ENCODE peak calls at places on chromosomes 5 and 9, in eight cellular contexts. D is mucosa of descending colon, V is left lung, A is PC-3, S is heart right ventricle, M is right lobe of liver, Q is psoas muscle, Z is RWPE2. J is an unnamed sample. For H3K4me1, the result is how much of the 10 kb centered on the place peaks cover.

GRCh38 chr9:87643111-87643650 is 82.7 kb upstream of the CTSL start:
- ATAC-seq in D (no peak), V (peak), A (no peak), S (no peak), M (peak), Q (no peak), Z (no peak), J (no peak)

GRCh38 chr9:70519912-70520724 is 105.7 kb upstream of the KLF9 start:
- ATAC-seq in D (no peak), V (no peak), A (no peak), S (no peak), M (no peak), Q (no peak), Z (no peak), J (no peak)

GRCh38 chr5:168364738-168365550 is 73.5 kb downstream of the WWC1 start:
- ATAC-seq in D (peak), V (peak), A (peak), S (no peak), M (peak), Q (no peak), Z (peak), J (no peak)

GRCh38 chr5:143714629-143715028 is 97.3 kb upstream of the HMHB1 start:
- ATAC-seq in D (no peak), V (peak), A (no peak), S (no peak), M (no peak), Q (no peak), Z (no peak), J (peak)

GRCh38 chr5:51397996-51398395 is 14.7 kb downstream of the ISL1 start:
- ATAC-seq in D (no peak), V (no peak), A (no peak), S (no peak), M (no peak), Q (no peak), Z (no peak), J (no peak)

GRCh38 chr9:36445800-36446361 is 45.8 kb upstream of the RNF38 start:
- ATAC-seq in D (peak), V (peak), A (no peak), S (no peak), M (no peak), Q (no peak), Z (no peak), J (no peak)

GRCh38 chr9:91933556-91934352 is 16.3 kb downstream of the ROR2 start:
- ATAC-seq in D (no peak), V (no peak), A (no peak), S (no peak), M (no peak), Q (no peak), Z (no peak), J (no peak)

GRCh38 chr9:99831857-99832557 is 10.3 kb downstream of the NR4A3 start:
- ATAC-seq in D (no peak), V (no peak), A (no peak), S (no peak), M (no peak), Q (no peak), Z (no peak), J (no peak)

GRCh38 chr5:65081071-65081470 is 312.3 kb downstream of the CWC27 start:
- ATAC-seq in D (no peak), V (no peak), A (no peak), S (no peak), M (no peak), Q (no peak), Z (no peak), J (no peak)

GRCh38 chr9:22683393-22684075 is 236.9 kb downstream of the DMRTA1 start:
- ATAC-seq in D (no peak), V (peak), A (peak), S (no peak), M (no peak), Q (peak), Z (peak), J (peak)

GRCh38 chr9:124257070-124257864 is 482 bp upstream of the NEK6 start:
- ATAC-seq in D (no peak), V (no peak), A (no peak), S (no peak), M (no peak), Q (no peak), Z (no peak), J (no peak)

GRCh38 chr9:124258765-124259272 is 1.1 kb downstream of the NEK6 start:
- ATAC-seq in D (peak), V (peak), A (peak), S (peak), M (peak), Q (peak), Z (peak), J (no peak)

GRCh38 chr9:124256517-124257069 is 1.2 kb upstream of the NEK6 start:
- ATAC-seq in D (no peak), V (peak), A (peak), S (no peak), M (no peak), Q (no peak), Z (peak), J (no peak)

GRCh38 chr9:124259273-124260078 is 1.7 kb downstream of the NEK6 start:
- ATAC-seq in D (peak), V (peak), A (peak), S (peak), M (peak), Q (peak), Z (peak), J (peak)

DNA sequence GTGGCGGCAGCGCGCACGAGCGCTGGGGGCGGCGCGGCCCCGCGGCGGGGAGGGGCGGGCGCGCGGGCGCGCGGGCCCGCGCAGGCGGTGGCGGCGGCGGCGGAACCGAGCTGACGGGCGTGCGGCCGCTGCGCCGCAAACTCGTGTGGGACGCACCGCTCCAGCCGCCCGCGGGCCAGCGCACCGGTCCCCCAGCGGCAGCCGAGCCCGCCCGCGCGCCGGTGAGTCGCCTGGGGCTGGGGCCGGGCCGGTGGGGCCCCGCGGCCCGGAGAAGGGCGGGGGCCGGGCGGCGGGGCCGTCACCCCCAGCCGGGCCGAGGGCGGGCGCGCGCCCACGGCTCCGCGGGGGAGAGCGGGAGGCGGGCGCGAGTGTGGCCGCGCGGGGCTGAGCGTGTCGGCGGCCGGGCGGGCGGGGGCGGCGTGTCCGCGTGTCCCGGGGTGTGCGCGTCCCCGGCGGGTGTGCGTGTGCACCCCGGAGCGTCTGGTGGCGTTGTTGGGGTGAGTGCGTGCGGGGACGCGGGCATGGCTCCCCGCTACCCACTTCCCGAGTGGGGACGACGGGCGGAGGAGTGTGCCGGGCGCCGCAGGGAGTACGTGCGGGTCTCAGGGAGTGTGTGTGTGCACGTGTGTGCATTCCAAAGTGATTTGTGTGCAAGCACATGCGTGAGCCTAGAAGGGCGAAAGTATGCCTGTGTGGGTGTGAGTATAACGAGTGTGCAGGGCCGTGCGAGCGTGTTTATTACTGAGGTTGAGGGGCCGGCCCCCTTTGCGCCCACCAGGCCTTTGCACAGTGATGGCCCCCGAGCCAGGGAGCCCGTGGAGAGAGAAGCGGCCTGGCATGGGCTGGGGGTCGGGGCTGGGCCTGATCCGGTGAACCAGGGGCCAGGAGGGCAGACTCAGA is at the start of gene NEK6:
- ATAC-seq in D (peak), V (peak), A (peak), S (peak), M (peak), Q (peak), Z (peak), J (peak)
- H3K4me1 ChIP-seq in D (under half), V (under half), A (under half), S (under half), M (under half), Q (under half), Z (under half), J (half or more)

DNA sequence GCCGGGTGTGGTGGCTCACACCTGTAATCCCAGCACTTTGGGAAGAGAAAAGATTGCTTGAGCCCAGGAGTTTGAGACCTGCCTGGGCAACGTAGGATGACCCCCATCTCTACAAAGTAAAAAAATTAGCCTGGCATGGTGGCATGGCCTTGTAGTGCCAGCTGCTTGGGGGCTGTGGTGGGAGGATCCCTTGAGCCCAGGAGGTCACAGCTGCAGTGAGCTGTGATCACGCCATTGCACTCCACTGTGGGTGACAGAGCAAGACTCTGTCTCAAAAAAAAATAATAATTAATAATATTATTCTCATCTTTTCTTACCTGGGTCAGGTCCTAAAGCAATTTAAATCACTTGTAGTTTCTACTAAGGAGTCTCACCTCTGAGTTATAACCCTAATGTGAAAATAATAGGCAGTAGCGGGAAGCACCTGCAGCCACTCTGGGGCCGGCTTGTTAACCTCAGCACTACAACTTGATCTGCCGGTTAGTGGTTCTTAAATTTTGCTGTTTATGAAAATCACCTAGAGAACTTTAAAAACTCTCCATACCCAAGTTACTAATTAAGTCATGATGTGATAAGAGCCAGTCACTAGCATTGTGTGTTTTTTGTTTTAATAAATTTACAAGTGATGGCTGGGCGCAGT is 29.4 kb upstream of the PCAT7 start:
- ATAC-seq in D (no peak), V (no peak), A (no peak), S (no peak), M (no peak), Q (no peak), Z (no peak), J (no peak)
- H3K4me1 ChIP-seq in D (under half), V (under half), A (under half), S (under half), M (under half), Q (under half), Z (under half), J (under half)

GRCh38 chr5:14171091-14171490 is 27.9 kb downstream of the TRIO start:
- ATAC-seq in D (no peak), V (no peak), A (no peak), S (no peak), M (no peak), Q (no peak), Z (no peak), J (no peak)
- H3K4me1 ChIP-seq in D (under half), V (under half), A (half or more), S (under half), M (under half), Q (half or more), Z (half or more), J (under half)

DNA sequence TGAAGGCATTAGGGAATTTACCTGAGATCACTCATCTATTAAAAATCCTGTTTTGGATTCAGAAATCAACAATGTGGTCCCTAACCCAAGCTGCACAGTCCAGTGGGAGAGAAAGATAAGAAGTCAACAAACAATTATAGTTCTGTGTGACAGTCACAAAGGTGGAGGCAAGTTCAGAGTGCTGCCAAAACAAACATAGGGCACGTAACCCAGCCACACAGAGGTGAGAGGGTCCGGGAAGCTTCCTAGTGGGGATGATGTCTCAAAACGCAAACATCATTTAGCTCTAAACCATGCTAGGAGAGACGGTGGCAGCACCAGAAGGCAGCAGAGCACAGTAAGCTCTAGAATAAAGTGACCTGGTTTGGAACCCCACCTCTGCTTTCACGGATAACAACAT is 158.9 kb downstream of the MAPKAP1 start:
- ATAC-seq in D (peak), V (no peak), A (no peak), S (no peak), M (peak), Q (no peak), Z (no peak), J (no peak)
- H3K4me1 ChIP-seq in D (under half), V (under half), A (under half), S (under half), M (under half), Q (under half), Z (under half), J (under half)

DNA sequence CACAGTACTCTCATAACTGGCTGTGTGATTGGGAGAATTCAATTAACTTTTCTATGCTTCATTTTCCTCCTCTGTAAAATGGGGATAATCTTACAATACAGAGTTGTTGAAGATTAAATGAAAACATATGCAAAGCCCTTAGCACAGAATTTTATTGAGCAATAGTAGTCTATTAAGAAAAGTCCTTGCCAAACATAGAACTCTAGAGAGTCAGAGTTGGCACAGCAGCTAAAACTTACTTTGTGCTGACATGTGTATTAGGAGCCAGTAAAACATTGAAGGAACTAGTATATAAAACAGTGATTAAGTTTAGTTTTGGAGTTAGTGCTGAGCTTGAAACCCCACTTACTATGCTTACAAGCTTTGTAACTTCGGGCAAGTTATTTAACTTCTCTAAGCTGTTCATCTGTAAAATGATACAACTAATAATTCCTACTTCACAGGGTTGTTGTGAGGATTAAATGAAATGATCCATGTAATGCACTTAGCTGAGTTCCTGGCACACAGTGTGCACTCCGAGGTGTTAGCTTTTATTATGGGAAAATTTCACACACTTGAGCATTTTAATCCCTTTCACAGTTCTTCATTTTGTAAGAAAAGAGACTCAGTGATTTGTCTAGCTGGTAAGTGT is 20.0 kb upstream of the GRIN3A start:
- ATAC-seq in D (no peak), V (no peak), A (no peak), S (no peak), M (no peak), Q (no peak), Z (no peak), J (no peak)
- H3K4me1 ChIP-seq in D (under half), V (under half), A (under half), S (under half), M (under half), Q (under half), Z (under half), J (under half)

GRCh38 chr9:128905964-128906363 is 14.8 kb upstream of the PHYHD1 start:
- ATAC-seq in D (no peak), V (no peak), A (no peak), S (no peak), M (no peak), Q (no peak), Z (no peak), J (no peak)
- H3K4me1 ChIP-seq in D (under half), V (under half), A (under half), S (half or more), M (under half), Q (under half), Z (under half), J (under half)

DNA sequence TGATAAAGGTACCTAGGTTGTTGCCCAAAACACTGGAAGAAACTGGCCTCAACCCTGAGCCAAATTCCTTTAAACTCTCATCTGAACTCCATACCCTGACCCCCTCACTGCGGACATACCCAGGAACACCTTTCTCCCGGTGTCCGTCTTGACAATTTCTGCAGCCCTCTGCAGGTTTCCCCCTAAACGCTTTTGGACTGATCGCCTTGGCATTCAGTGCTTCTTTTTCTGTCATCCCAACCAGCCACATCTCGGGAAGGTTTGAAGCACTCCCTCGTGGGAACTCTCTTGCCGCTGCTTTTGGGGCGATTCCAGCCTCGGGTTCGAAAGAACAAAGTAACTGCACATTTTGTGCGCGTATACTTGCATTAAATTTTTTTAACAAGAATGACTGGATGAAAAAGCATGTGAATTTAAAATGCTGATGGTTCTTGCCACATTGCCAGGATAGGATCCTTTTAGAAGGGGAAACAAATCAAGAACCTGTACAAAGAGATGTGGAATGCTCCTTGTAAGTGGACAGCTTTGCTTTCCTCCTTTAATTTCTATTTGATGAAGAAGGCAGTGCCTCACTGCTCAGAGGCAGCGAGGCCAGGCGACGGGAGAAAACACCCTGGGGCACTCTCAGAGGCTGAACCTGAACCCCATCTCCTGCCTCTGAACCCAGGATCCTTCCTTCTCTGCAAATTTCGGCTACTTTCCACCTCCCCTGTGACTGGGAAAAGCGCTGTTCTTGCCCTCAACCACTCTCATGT is 615 bp downstream of the PSMD5 start:
- ATAC-seq in D (peak), V (peak), A (peak), S (peak), M (peak), Q (peak), Z (peak), J (no peak)
- H3K4me1 ChIP-seq in D (under half), V (under half), A (under half), S (under half), M (under half), Q (under half), Z (under half), J (under half)

DNA sequence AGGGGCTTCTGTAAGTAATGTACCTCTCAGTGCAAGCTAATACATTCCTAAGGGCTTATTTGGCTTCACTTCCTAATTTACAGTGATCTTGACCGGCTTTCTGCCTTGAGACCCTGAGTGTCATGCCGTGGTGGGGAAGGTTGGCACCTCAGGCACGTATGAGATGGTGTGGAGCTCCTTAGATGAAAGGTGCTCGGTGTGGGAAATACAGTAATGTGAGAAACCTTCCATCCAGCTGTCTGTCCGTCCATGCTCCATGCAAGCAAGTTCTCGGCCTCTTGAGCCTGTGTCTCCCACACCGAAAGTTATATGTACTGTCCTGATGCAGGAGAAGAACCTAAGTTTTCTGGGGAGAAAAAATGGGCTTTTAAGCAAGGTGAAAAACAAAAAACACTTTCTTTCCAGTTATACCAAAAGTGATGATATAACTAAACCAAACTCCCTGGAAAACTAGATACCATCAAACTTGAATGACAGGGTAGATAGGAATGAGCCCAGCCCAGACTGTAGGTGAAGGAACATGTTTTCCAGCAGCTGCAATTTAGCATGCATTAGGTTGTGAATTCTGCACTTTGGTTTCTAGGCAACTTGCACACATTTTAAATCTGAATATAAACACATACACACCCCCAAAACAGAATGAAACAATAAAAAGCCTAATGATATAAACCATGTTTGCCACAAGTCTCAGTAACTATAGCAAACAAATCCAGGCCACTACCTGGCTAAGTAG is 279.6 kb downstream of the FANCC start:
- ATAC-seq in D (peak), V (no peak), A (peak), S (no peak), M (no peak), Q (no peak), Z (peak), J (no peak)
- H3K4me1 ChIP-seq in D (under half), V (under half), A (under half), S (half or more), M (under half), Q (half or more), Z (under half), J (under half)

DNA sequence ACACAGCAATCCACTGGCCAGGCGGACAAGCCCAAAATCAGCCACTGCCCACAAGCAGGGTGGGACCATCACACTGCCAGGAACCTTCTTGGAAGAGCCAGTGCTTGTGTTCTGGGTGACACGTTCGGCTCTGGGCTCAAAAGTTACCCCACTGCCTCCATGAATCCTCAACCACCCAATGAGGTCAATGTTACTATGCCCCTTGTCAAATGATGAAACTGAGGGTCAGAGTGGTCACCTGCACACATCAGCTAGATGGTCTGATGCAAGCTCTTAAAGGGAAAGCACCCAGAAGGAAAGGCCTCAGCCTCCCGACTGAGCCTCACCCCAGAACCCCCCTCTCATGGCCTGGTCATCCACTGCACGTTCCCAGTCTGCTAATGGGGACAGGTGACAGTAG is 114.8 kb downstream of the VAV2 start:
- ATAC-seq in D (no peak), V (no peak), A (no peak), S (no peak), M (no peak), Q (no peak), Z (no peak), J (no peak)
- H3K4me1 ChIP-seq in D (under half), V (under half), A (under half), S (under half), M (half or more), Q (under half), Z (half or more), J (under half)

GRCh38 chr9:136915632-136916329 is 28.8 kb downstream of the FBXW5 start:
- ATAC-seq in D (no peak), V (no peak), A (no peak), S (no peak), M (no peak), Q (no peak), Z (no peak), J (no peak)
- H3K4me1 ChIP-seq in D (under half), V (under half), A (under half), S (under half), M (under half), Q (under half), Z (under half), J (under half)

J was measured in gastroesophageal sphincter.